ENCODE peak calls at places on chromosomes 6 and 20, in nine cellular contexts. One of them, this sample, is unnamed.
A peak's percentile ranks its signal among the peaks of the same experiment; 100 is the strongest.

GRCh38 chr20:52096117-52096516 is 95.5 kb downstream of the ZFP64 start:
- DNase-seq in lower lobe of right lung: no peak
- DNase-seq in OCI-LY7: no peak
- DNase-seq in left ventricle myocardium inferior: peak; percentile 20
- DNase-seq in A549: no peak
- DNase-seq in CD8-positive, alpha-beta T cell: no peak
- DNase-seq in PC-3: no peak
- DNase-seq in testis: no peak
- DNase-seq in pancreas: no peak
- DNase-seq in this sample: no peak

GRCh38 chr20:5606347-5606746 is 143.9 kb upstream of the SHLD1 start:
- DNase-seq in pancreas: no peak
- DNase-seq in OCI-LY7: no peak
- DNase-seq in left ventricle myocardium inferior: no peak
- DNase-seq in CD8-positive, alpha-beta T cell: no peak
- DNase-seq in PC-3: no peak
- DNase-seq in lower lobe of right lung: no peak
- DNase-seq in A549: no peak
- DNase-seq in testis: no peak
- DNase-seq in this sample: no peak

GRCh38 chr6:121435444-121436069 is at the start of gene GJA1:
- DNase-seq in OCI-LY7: no peak
- DNase-seq in pancreas: no peak
- DNase-seq in PC-3: peak; percentile 67
- DNase-seq in A549: peak; percentile 79
- DNase-seq in lower lobe of right lung: no peak
- DNase-seq in left ventricle myocardium inferior: no peak
- DNase-seq in CD8-positive, alpha-beta T cell: no peak
- DNase-seq in testis: peak; percentile 66
- DNase-seq in this sample: no peak

GRCh38 chr6:15089569-15090144 is 156.2 kb upstream of the JARID2 start:
- DNase-seq in PC-3: peak; percentile 46
- DNase-seq in OCI-LY7: no peak
- DNase-seq in left ventricle myocardium inferior: no peak
- DNase-seq in CD8-positive, alpha-beta T cell: no peak
- DNase-seq in testis: no peak
- DNase-seq in A549: no peak
- DNase-seq in lower lobe of right lung: peak; percentile 72
- DNase-seq in pancreas: no peak
- DNase-seq in this sample: no peak

GRCh38 chr20:62167474-62167873 is 15.4 kb upstream of the MTG2 start:
- DNase-seq in pancreas: peak; percentile 21
- DNase-seq in CD8-positive, alpha-beta T cell: no peak
- DNase-seq in left ventricle myocardium inferior: no peak
- DNase-seq in A549: no peak
- DNase-seq in PC-3: no peak
- DNase-seq in lower lobe of right lung: no peak
- DNase-seq in testis: no peak
- DNase-seq in OCI-LY7: no peak
- DNase-seq in this sample: no peak

GRCh38 chr20:45341939-45342862 is 6.0 kb downstream of the SDC4 start:
- DNase-seq in OCI-LY7: no peak
- DNase-seq in testis: peak; percentile 90
- DNase-seq in CD8-positive, alpha-beta T cell: no peak
- DNase-seq in A549: no peak
- DNase-seq in lower lobe of right lung: peak; percentile 74
- DNase-seq in left ventricle myocardium inferior: peak; percentile 73
- DNase-seq in pancreas: peak; percentile 90
- DNase-seq in PC-3: peak; percentile 72
- DNase-seq in this sample: no peak

GRCh38 chr6:147507162-147508072 is 1.1 kb upstream of the SAMD5 start:
- DNase-seq in CD8-positive, alpha-beta T cell: no peak
- DNase-seq in lower lobe of right lung: peak; percentile 46
- DNase-seq in testis: peak; percentile 62
- DNase-seq in A549: peak; percentile 12
- DNase-seq in PC-3: peak; percentile 33
- DNase-seq in left ventricle myocardium inferior: peak; percentile 15
- DNase-seq in OCI-LY7: no peak
- DNase-seq in pancreas: peak; percentile 66
- DNase-seq in this sample: no peak

GRCh38 chr20:49303211-49303610 is 25.4 kb upstream of the ZNFX1 start:
- DNase-seq in testis: no peak
- DNase-seq in lower lobe of right lung: no peak
- DNase-seq in pancreas: no peak
- DNase-seq in OCI-LY7: no peak
- DNase-seq in A549: no peak
- DNase-seq in CD8-positive, alpha-beta T cell: no peak
- DNase-seq in PC-3: no peak
- DNase-seq in left ventricle myocardium inferior: no peak
- DNase-seq in this sample: no peak

GRCh38 chr6:41967312-41968287 is 26.0 kb upstream of the CCND3 start:
- DNase-seq in testis: no peak
- DNase-seq in lower lobe of right lung: no peak
- DNase-seq in left ventricle myocardium inferior: no peak
- DNase-seq in OCI-LY7: no peak
- DNase-seq in PC-3: peak; percentile 60
- DNase-seq in A549: peak; percentile 97
- DNase-seq in CD8-positive, alpha-beta T cell: no peak
- DNase-seq in pancreas: no peak
- DNase-seq in this sample: no peak

GRCh38 chr20:14820771-14821170 is 483.4 kb upstream of the FLRT3 start:
- DNase-seq in pancreas: no peak
- DNase-seq in lower lobe of right lung: no peak
- DNase-seq in OCI-LY7: no peak
- DNase-seq in PC-3: peak; percentile 97
- DNase-seq in CD8-positive, alpha-beta T cell: no peak
- DNase-seq in left ventricle myocardium inferior: no peak
- DNase-seq in A549: peak; percentile 14
- DNase-seq in testis: no peak
- DNase-seq in this sample: no peak

GRCh38 chr6:71248866-71249265 is 39.7 kb upstream of the OGFRL1 start:
- DNase-seq in CD8-positive, alpha-beta T cell: no peak
- DNase-seq in testis: no peak
- DNase-seq in PC-3: no peak
- DNase-seq in A549: no peak
- DNase-seq in left ventricle myocardium inferior: no peak
- DNase-seq in pancreas: no peak
- DNase-seq in lower lobe of right lung: no peak
- DNase-seq in OCI-LY7: peak; percentile 51
- DNase-seq in this sample: no peak

GRCh38 chr6:36131517-36132220 is 1.4 kb downstream of the MAPK13 start:
- DNase-seq in testis: peak; percentile 83
- DNase-seq in CD8-positive, alpha-beta T cell: no peak
- DNase-seq in PC-3: peak; percentile 51
- DNase-seq in A549: no peak
- DNase-seq in OCI-LY7: peak; percentile 62
- DNase-seq in pancreas: peak; percentile 89
- DNase-seq in left ventricle myocardium inferior: no peak
- DNase-seq in lower lobe of right lung: no peak
- DNase-seq in this sample: peak; percentile 58

GRCh38 chr6:151760486-151760885 is 47.0 kb upstream of the ESR1 start:
- DNase-seq in PC-3: no peak
- DNase-seq in lower lobe of right lung: no peak
- DNase-seq in pancreas: no peak
- DNase-seq in left ventricle myocardium inferior: no peak
- DNase-seq in CD8-positive, alpha-beta T cell: no peak
- DNase-seq in A549: no peak
- DNase-seq in OCI-LY7: no peak
- DNase-seq in testis: no peak
- DNase-seq in this sample: no peak

GRCh38 chr6:151763938-151764680 is 43.4 kb upstream of the ESR1 start:
- DNase-seq in CD8-positive, alpha-beta T cell: no peak
- DNase-seq in lower lobe of right lung: peak; percentile 95
- DNase-seq in PC-3: peak; percentile 87
- DNase-seq in A549: peak; percentile 53
- DNase-seq in pancreas: peak; percentile 91
- DNase-seq in testis: peak; percentile 96
- DNase-seq in left ventricle myocardium inferior: peak; percentile 95
- DNase-seq in OCI-LY7: peak; percentile 33
- DNase-seq in this sample: no peak

GRCh38 chr6:151763303-151763702 is 44.2 kb upstream of the ESR1 start:
- DNase-seq in OCI-LY7: no peak
- DNase-seq in testis: peak; percentile 19
- DNase-seq in pancreas: no peak
- DNase-seq in CD8-positive, alpha-beta T cell: no peak
- DNase-seq in left ventricle myocardium inferior: no peak
- DNase-seq in A549: no peak
- DNase-seq in PC-3: peak; percentile 69
- DNase-seq in lower lobe of right lung: no peak
- DNase-seq in this sample: no peak

GRCh38 chr6:151765444-151765886 is 42.0 kb upstream of the ESR1 start:
- DNase-seq in PC-3: peak; percentile 88
- DNase-seq in OCI-LY7: peak; percentile 52
- DNase-seq in pancreas: no peak
- DNase-seq in testis: peak; percentile 76
- DNase-seq in left ventricle myocardium inferior: no peak
- DNase-seq in lower lobe of right lung: no peak
- DNase-seq in A549: peak; percentile 56
- DNase-seq in CD8-positive, alpha-beta T cell: no peak
- DNase-seq in this sample: no peak

GRCh38 chr6:151762817-151763216 is 44.7 kb upstream of the ESR1 start:
- DNase-seq in A549: no peak
- DNase-seq in left ventricle myocardium inferior: no peak
- DNase-seq in lower lobe of right lung: no peak
- DNase-seq in OCI-LY7: no peak
- DNase-seq in testis: no peak
- DNase-seq in CD8-positive, alpha-beta T cell: no peak
- DNase-seq in pancreas: no peak
- DNase-seq in PC-3: no peak
- DNase-seq in this sample: no peak
- H3K4me3 ChIP-seq in A549: no peak overlapping the region
- H3K4me3 ChIP-seq in left ventricle myocardium inferior: peak overlapping the region; percentile 57
- H3K4me3 ChIP-seq in lower lobe of right lung: no peak overlapping the region
- H3K4me3 ChIP-seq in OCI-LY7: no peak overlapping the region
- H3K4me3 ChIP-seq in testis: no peak overlapping the region
- H3K4me3 ChIP-seq in CD8-positive, alpha-beta T cell: no peak overlapping the region
- H3K4me3 ChIP-seq in pancreas: no peak overlapping the region
- H3K4me3 ChIP-seq in PC-3: peak overlapping the region; percentile 66
- H3K4me3 ChIP-seq in this sample: no peak overlapping the region

GRCh38 chr6:161127071-161127740 is 135.6 kb downstream of the MAP3K4 start:
- DNase-seq in OCI-LY7: no peak
- DNase-seq in A549: no peak
- DNase-seq in testis: no peak
- DNase-seq in left ventricle myocardium inferior: no peak
- DNase-seq in CD8-positive, alpha-beta T cell: no peak
- DNase-seq in lower lobe of right lung: no peak
- DNase-seq in PC-3: no peak
- DNase-seq in pancreas: no peak
- DNase-seq in this sample: no peak

GRCh38 chr6:161125591-161125990 is 134.0 kb downstream of the MAP3K4 start:
- DNase-seq in OCI-LY7: no peak
- DNase-seq in testis: no peak
- DNase-seq in A549: no peak
- DNase-seq in PC-3: no peak
- DNase-seq in lower lobe of right lung: no peak
- DNase-seq in CD8-positive, alpha-beta T cell: no peak
- DNase-seq in left ventricle myocardium inferior: no peak
- DNase-seq in pancreas: no peak
- DNase-seq in this sample: no peak

GRCh38 chr6:161128680-161129196 is 137.2 kb downstream of the MAP3K4 start:
- DNase-seq in A549: peak; percentile 45
- DNase-seq in CD8-positive, alpha-beta T cell: no peak
- DNase-seq in PC-3: peak; percentile 62
- DNase-seq in testis: no peak
- DNase-seq in left ventricle myocardium inferior: no peak
- DNase-seq in OCI-LY7: no peak
- DNase-seq in lower lobe of right lung: no peak
- DNase-seq in pancreas: no peak
- DNase-seq in this sample: no peak

GRCh38 chr6:161130606-161131005 is 139.0 kb downstream of the MAP3K4 start:
- DNase-seq in lower lobe of right lung: no peak
- DNase-seq in pancreas: no peak
- DNase-seq in left ventricle myocardium inferior: no peak
- DNase-seq in testis: no peak
- DNase-seq in PC-3: no peak
- DNase-seq in CD8-positive, alpha-beta T cell: no peak
- DNase-seq in OCI-LY7: no peak
- DNase-seq in A549: no peak
- DNase-seq in this sample: no peak

DNA sequence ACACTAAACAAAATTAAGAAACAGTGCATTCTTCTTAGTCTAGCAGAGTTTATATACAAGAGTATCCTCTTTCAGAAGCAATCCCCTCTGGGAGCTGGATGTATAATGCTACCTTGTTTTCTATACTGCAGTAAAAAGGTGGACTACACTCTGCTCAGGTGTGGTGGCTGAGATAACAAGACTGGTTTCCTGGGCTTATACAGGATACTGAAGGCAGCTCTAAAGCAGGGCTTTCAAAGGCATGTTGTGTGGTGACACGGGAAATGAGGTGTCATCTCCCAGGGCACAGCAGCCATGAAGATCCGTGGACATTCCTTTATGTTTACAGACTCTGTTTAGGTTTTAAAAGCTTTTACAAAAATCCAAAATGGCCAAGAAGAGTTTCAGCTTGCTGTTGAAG is 136.7 kb downstream of the MAP3K4 start:
- DNase-seq in pancreas: no peak
- DNase-seq in PC-3: no peak
- DNase-seq in OCI-LY7: no peak
- DNase-seq in A549: no peak
- DNase-seq in testis: no peak
- DNase-seq in left ventricle myocardium inferior: no peak
- DNase-seq in CD8-positive, alpha-beta T cell: no peak
- DNase-seq in lower lobe of right lung: no peak
- DNase-seq in this sample: no peak
- H3K27ac ChIP-seq in pancreas: no peak overlapping the region
- H3K27ac ChIP-seq in PC-3: peak overlapping the region; percentile 96
- H3K27ac ChIP-seq in OCI-LY7: no peak overlapping the region
- H3K27ac ChIP-seq in A549: no peak overlapping the region
- H3K27ac ChIP-seq in testis: no peak overlapping the region
- H3K27ac ChIP-seq in left ventricle myocardium inferior: no peak overlapping the region
- H3K27ac ChIP-seq in CD8-positive, alpha-beta T cell: no peak overlapping the region
- H3K27ac ChIP-seq in lower lobe of right lung: no peak overlapping the region
- H3K27ac ChIP-seq in this sample: no peak overlapping the region

DNA sequence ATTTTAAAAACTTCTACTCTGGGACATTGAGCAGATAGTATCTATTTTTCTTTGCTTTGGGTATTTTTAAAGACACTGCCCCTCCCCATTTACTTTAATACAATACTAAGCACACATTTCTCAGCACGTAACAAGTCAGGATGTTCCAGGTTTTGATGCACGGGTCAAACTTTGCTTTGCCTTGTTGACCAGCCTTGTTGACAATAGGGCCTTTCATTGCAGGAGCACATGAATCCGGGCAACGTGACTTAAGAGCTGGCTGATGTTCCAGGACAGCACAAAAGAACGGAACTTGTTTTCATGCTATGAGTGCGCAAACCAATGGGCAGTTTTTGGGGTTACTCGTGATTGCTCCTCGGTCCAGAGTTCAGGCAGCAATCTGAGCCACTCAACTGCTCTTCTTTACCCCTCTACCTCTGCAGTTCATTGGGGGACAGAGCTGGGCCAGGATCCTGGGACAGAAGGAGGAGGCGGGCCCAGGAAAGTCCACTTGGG is 78.6 kb upstream of the SLC22A16 start:
- DNase-seq in OCI-LY7: no peak
- DNase-seq in left ventricle myocardium inferior: no peak
- DNase-seq in PC-3: peak; percentile 27
- DNase-seq in pancreas: no peak
- DNase-seq in testis: peak; percentile 81
- DNase-seq in CD8-positive, alpha-beta T cell: no peak
- DNase-seq in lower lobe of right lung: no peak
- DNase-seq in A549: no peak
- DNase-seq in this sample: no peak
- H3K9me3 ChIP-seq in OCI-LY7: peaks cover 5% of the 10 kb centered on the region
- H3K9me3 ChIP-seq in left ventricle myocardium inferior: peaks cover 15% of the 10 kb centered on the region
- H3K9me3 ChIP-seq in PC-3: no peaks in the 10 kb centered on the region
- H3K9me3 ChIP-seq in pancreas: no peaks in the 10 kb centered on the region
- H3K9me3 ChIP-seq in testis: no peaks in the 10 kb centered on the region
- H3K9me3 ChIP-seq in CD8-positive, alpha-beta T cell: no peaks in the 10 kb centered on the region
- H3K9me3 ChIP-seq in lower lobe of right lung: no peaks in the 10 kb centered on the region
- H3K9me3 ChIP-seq in A549: peaks cover 8% of the 10 kb centered on the region
- H3K9me3 ChIP-seq in this sample: no peaks in the 10 kb centered on the region

GRCh38 chr6:125100018-125100652 is 53.4 kb upstream of the TPD52L1 start:
- DNase-seq in CD8-positive, alpha-beta T cell: no peak
- DNase-seq in OCI-LY7: no peak
- DNase-seq in testis: no peak
- DNase-seq in A549: no peak
- DNase-seq in PC-3: no peak
- DNase-seq in left ventricle myocardium inferior: no peak
- DNase-seq in pancreas: no peak
- DNase-seq in lower lobe of right lung: no peak
- DNase-seq in this sample: no peak
- H3K4me3 ChIP-seq in CD8-positive, alpha-beta T cell: peak overlapping the region; percentile 41
- H3K4me3 ChIP-seq in OCI-LY7: no peak overlapping the region
- H3K4me3 ChIP-seq in testis: peak overlapping the region; percentile 59
- H3K4me3 ChIP-seq in A549: peak overlapping the region; percentile 49
- H3K4me3 ChIP-seq in PC-3: peak overlapping the region; percentile 70
- H3K4me3 ChIP-seq in left ventricle myocardium inferior: peak overlapping the region; percentile 75
- H3K4me3 ChIP-seq in pancreas: no peak overlapping the region
- H3K4me3 ChIP-seq in lower lobe of right lung: peak overlapping the region; percentile 65
- H3K4me3 ChIP-seq in this sample: peak overlapping the region; percentile 31